ENCODE peak calls at places on chromosomes 16 and 17, in six cellular contexts. O, H, C, S, X and U are unnamed samples.

GRCh38 chr17:38322156-38322779 is 21.5 kb downstream of the GPR179 start:
- DNase-seq in H (peak; percentile 55), O (peak; percentile 48), C (peak; percentile 57), X (peak; percentile 54), S (peak; percentile 79), U (peak; percentile 66)

GRCh38 chr16:11233727-11234376 is 22.2 kb downstream of the SOCS1 start:
- DNase-seq in H (no peak), S (peak; percentile 76), C (no peak), O (no peak), X (no peak), U (no peak)

GRCh38 chr16:1688807-1689560 is 10.9 kb downstream of the JPT2 start:
- DNase-seq in S (no peak), C (no peak), H (no peak), O (peak; percentile 56), X (no peak), U (no peak)

GRCh38 chr16:35192993-35193392 is 1733.6 kb downstream of the TP53TG3F start:
- DNase-seq in H (no peak), S (no peak), O (no peak), X (no peak), C (no peak), U (no peak)

GRCh38 chr17:80224683-80225082 is 4.5 kb downstream of the SLC26A11 start:
- DNase-seq in S (no peak), C (no peak), H (no peak), O (no peak), X (no peak), U (no peak)

GRCh38 chr17:27424516-27424915 is 31.7 kb upstream of the KSR1 start:
- DNase-seq in C (no peak), H (no peak), X (no peak), O (no peak), S (no peak), U (no peak)

GRCh38 chr17:74737299-74738050 is 419 bp downstream of the RAB37 start:
- DNase-seq in O (no peak), H (no peak), S (peak; percentile 64), X (no peak), C (no peak), U (peak; percentile 48)

GRCh38 chr16:9254863-9255262 is 163.4 kb downstream of the HAPSTR1 start:
- DNase-seq in H (no peak), S (no peak), O (no peak), X (no peak), C (no peak), U (no peak)

GRCh38 chr17:32865141-32865540 is 11.8 kb downstream of the MYO1D start:
- DNase-seq in C (no peak), O (no peak), X (no peak), H (no peak), S (no peak), U (no peak)

GRCh38 chr17:41824086-41824485 is 11.3 kb downstream of the FKBP10 start:
- DNase-seq in C (no peak), H (no peak), S (no peak), O (no peak), X (no peak), U (no peak)

GRCh38 chr17:70871180-70871818 is 702.0 kb downstream of the KCNJ2 start:
- DNase-seq in S (no peak), C (no peak), O (no peak), H (no peak), X (no peak), U (no peak)

GRCh38 chr17:79988163-79988971 is 47.3 kb downstream of the TBC1D16 start:
- DNase-seq in H (no peak), X (no peak), C (peak; percentile 64), S (no peak), O (no peak), U (no peak)

GRCh38 chr17:82351254-82351712 is 7.8 kb upstream of the TEX19 start:
- DNase-seq in C (no peak), H (no peak), X (no peak), S (no peak), O (no peak), U (no peak)

GRCh38 chr17:5846001-5846400 is 224.2 kb upstream of the WSCD1 start:
- DNase-seq in H (no peak), O (no peak), S (no peak), C (no peak), X (no peak), U (no peak)

GRCh38 chr17:40151414-40151955 is 11.1 kb downstream of the CASC3 start:
- DNase-seq in X (no peak), H (no peak), S (no peak), C (no peak), O (no peak), U (no peak)

GRCh38 chr17:72635034-72635654 is 457.3 kb downstream of the SLC39A11 start:
- DNase-seq in X (no peak), C (no peak), S (no peak), O (no peak), H (no peak), U (no peak)

GRCh38 chr16:11094075-11094593 is 149.8 kb downstream of the CLEC16A start:
- DNase-seq in X (no peak), H (no peak), C (no peak), O (peak; percentile 15), S (peak; percentile 94), U (no peak)

GRCh38 chr17:17822189-17822978 is 14.4 kb downstream of the SREBF1 start:
- DNase-seq in O (peak; percentile 83), X (peak; percentile 80), S (no peak), H (no peak), C (peak; percentile 69), U (no peak)

GRCh38 chr17:79478051-79478461 is 132.8 kb downstream of the RBFOX3 start:
- DNase-seq in O (no peak), X (no peak), C (peak; percentile 28), S (no peak), H (no peak), U (no peak)

DNA sequence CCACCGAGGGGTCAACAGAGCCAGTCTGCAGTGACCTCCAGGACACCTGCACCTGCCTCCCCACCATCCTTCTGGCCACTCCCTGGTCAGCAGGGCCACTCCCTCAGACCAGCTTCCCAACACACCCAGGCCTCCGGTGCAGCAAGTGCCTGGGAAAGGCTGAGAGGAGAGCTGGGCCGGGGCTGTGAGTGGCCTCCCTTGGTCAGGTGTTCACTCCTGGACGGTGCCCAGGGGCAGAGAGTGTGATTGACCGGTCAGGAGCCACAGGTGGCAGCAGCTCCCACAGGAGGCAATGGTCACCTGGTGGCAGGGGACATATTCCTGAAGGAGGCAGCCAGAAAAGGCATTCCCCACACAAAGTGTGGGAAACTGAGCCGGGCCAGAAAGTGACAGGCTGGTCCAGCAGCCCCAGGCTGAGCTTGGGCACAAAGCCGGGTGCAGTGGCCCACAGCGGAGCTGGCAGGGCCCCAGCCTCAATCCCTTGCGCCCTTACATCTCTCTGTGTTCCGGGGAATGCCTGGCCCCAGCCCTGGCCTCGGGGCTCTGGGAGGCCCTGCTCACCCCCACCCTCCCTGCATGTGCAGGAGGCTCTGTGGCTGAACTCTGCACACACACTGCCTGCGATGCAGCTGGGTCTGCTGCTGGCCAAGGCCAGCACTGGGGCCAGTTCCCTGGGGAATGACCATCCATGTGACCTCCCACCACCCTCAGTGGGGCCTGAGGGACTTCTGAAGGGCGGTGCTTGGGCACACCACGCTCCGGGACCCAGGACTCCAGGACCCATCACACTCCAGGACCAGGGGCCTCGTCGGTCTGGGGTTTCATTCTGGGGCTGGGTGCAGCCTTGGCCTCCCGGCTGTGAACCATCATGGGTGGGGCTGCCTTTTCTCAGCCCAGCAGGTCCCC is 1.2 kb upstream of the C17orf99 start:
- DNase-seq in O (no peak), C (peak; percentile 64), S (no peak), H (no peak), X (no peak), U (no peak)
- H3K27ac ChIP-seq in O (peak overlapping the region; percentile 67), C (peak overlapping the region; percentile 60), S (no peak overlapping the region), H (peak overlapping the region; percentile 51), X (peak overlapping the region; percentile 90), U (no peak overlapping the region)

GRCh38 chr17:64741038-64741641 is 79.0 kb upstream of the SMURF2 start:
- DNase-seq in S (no peak), C (no peak), H (no peak), X (no peak), O (peak; percentile 36), U (no peak)
- H3K27ac ChIP-seq in S (peak overlapping the region; percentile 35), C (peak overlapping the region; percentile 18), H (no peak overlapping the region), X (peak overlapping the region; percentile 76), O (peak overlapping the region; percentile 80), U (no peak overlapping the region)

DNA sequence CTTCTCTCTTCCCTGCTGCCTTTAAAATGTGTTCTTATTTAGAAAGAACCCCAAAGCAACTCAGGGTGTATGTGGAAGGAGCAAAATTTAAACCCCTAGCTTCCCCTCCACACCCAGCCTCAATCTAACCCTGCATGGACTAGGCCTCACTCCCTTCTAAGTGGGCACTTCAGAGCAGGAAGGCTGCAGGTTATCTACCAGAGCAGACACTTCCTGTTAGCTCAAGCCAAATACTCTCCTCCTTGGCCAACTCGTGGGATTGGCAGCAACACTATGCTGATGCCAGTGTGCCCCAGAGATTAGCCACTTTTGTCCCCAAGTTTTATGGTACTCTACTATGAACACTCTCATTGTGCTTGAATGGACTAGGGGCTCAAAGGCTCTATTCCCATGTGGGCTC is 35.6 kb downstream of the CCDC42 start:
- DNase-seq in O (no peak), X (no peak), H (no peak), S (no peak), C (no peak), U (no peak)
- H3K27ac ChIP-seq in O (no peak overlapping the region), X (no peak overlapping the region), H (no peak overlapping the region), S (no peak overlapping the region), C (no peak overlapping the region), U (no peak overlapping the region)

GRCh38 chr17:45935197-45935709 is 40.9 kb downstream of the MAPT start:
- DNase-seq in H (no peak), O (no peak), C (no peak), X (no peak), S (no peak), U (no peak)

GRCh38 chr17:45936610-45937009 is 42.3 kb downstream of the MAPT start:
- DNase-seq in H (no peak), O (no peak), X (no peak), C (no peak), S (no peak), U (no peak)

GRCh38 chr17:45931677-45932076 is 37.3 kb downstream of the MAPT start:
- DNase-seq in H (no peak), C (no peak), S (no peak), O (no peak), X (no peak), U (no peak)

GRCh38 chr17:45935710-45936509 is 41.6 kb downstream of the MAPT start:
- DNase-seq in S (no peak), X (no peak), C (no peak), O (no peak), H (no peak), U (no peak)

DNA sequence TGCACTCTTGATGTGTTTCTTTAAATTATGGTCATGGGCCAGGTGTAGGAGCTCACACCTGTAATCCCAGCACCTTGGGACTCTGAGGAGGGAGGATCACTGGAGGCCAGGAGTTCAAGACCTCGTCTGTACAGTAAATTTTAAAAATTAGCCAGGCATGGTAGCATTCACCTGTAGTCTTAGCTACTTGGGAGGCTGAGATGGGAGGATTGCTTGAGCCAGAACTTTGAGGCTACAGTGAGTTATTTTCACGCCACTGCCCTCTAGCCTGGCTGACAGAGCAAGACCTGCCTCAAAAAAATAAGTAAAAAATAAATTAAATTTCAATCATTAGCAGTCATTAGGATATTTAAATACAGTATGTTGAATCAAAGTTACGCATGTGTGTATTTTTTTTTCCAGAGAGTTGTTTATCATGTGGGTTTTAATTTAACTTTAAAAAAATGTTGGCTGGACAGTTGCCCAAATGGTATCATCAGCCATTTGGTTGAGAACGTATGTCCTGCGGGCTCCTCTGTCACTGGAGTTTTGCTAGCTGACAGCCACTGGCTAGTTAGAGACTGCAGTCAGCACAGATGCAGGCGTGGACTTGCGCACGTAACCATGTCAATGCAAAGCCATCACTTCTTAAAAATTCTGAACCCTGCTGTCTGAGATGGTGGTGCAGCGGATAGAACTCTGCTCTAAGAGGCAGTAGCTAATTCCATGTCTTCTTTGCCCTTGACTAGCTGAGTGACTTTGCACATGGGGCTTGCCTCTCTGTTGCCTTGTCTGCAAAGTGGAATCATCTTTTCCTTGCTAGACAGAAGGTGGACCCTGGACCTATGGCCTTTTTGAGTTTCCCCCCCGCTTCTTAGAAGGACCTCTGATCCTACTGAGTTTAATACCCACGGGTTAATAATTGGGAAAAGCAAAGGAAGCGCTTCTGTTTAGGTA is 40.0 kb downstream of the MAPT start:
- DNase-seq in H (no peak), O (no peak), C (no peak), S (no peak), X (no peak), U (no peak)
- H3K27ac ChIP-seq in H (no peak overlapping the region), O (no peak overlapping the region), C (no peak overlapping the region), S (no peak overlapping the region), X (no peak overlapping the region), U (no peak overlapping the region)